ENCODE peak calls at places on chromosome 13, in eight cellular contexts. One of them, this sample, is unnamed.
A peak's percentile ranks its signal among the peaks of the same experiment; 100 is the strongest.

GRCh38 chr13:47337781-47338507 is 441.1 kb upstream of the HTR2A start:
- DNase-seq in heart left ventricle: no peak
- DNase-seq in HAP-1: no peak
- DNase-seq in A549: no peak
- DNase-seq in GM12864: no peak
- DNase-seq in epithelial cell of esophagus: no peak
- DNase-seq in colonic mucosa: no peak
- DNase-seq in foreskin fibroblast: peak; percentile 81
- DNase-seq in this sample: no peak

GRCh38 chr13:32233062-32233461 is 82.1 kb downstream of the ZAR1L start:
- DNase-seq in GM12864: no peak
- DNase-seq in colonic mucosa: no peak
- DNase-seq in HAP-1: no peak
- DNase-seq in A549: no peak
- DNase-seq in foreskin fibroblast: no peak
- DNase-seq in epithelial cell of esophagus: no peak
- DNase-seq in heart left ventricle: no peak
- DNase-seq in this sample: no peak

GRCh38 chr13:106819413-106820180 is 251.7 kb upstream of the ARGLU1 start:
- DNase-seq in epithelial cell of esophagus: no peak
- DNase-seq in GM12864: no peak
- DNase-seq in heart left ventricle: no peak
- DNase-seq in colonic mucosa: no peak
- DNase-seq in HAP-1: no peak
- DNase-seq in foreskin fibroblast: no peak
- DNase-seq in A549: no peak
- DNase-seq in this sample: no peak

GRCh38 chr13:72527333-72527732 is 200.1 kb downstream of the MZT1 start:
- DNase-seq in heart left ventricle: no peak
- DNase-seq in colonic mucosa: no peak
- DNase-seq in HAP-1: peak; percentile 14
- DNase-seq in epithelial cell of esophagus: no peak
- DNase-seq in foreskin fibroblast: no peak
- DNase-seq in GM12864: no peak
- DNase-seq in A549: no peak
- DNase-seq in this sample: no peak

GRCh38 chr13:72437458-72437857 is 290.0 kb downstream of the MZT1 start:
- DNase-seq in A549: no peak
- DNase-seq in heart left ventricle: no peak
- DNase-seq in HAP-1: no peak
- DNase-seq in foreskin fibroblast: peak; percentile 16
- DNase-seq in epithelial cell of esophagus: peak; percentile 86
- DNase-seq in GM12864: no peak
- DNase-seq in colonic mucosa: no peak
- DNase-seq in this sample: no peak

GRCh38 chr13:104953588-104953987 is 1581.9 kb downstream of the EFNB2 start:
- DNase-seq in colonic mucosa: no peak
- DNase-seq in HAP-1: no peak
- DNase-seq in foreskin fibroblast: peak; percentile 80
- DNase-seq in epithelial cell of esophagus: peak; percentile 7
- DNase-seq in A549: no peak
- DNase-seq in GM12864: no peak
- DNase-seq in heart left ventricle: no peak
- DNase-seq in this sample: no peak

GRCh38 chr13:38950987-38951386 is 39.6 kb downstream of the STOML3 start:
- DNase-seq in heart left ventricle: no peak
- DNase-seq in colonic mucosa: no peak
- DNase-seq in epithelial cell of esophagus: no peak
- DNase-seq in HAP-1: no peak
- DNase-seq in GM12864: no peak
- DNase-seq in foreskin fibroblast: no peak
- DNase-seq in A549: no peak
- DNase-seq in this sample: no peak

GRCh38 chr13:59424661-59425060 is 739.1 kb downstream of the DIAPH3 start:
- DNase-seq in GM12864: no peak
- DNase-seq in foreskin fibroblast: peak; percentile 53
- DNase-seq in epithelial cell of esophagus: no peak
- DNase-seq in colonic mucosa: no peak
- DNase-seq in HAP-1: no peak
- DNase-seq in A549: no peak
- DNase-seq in heart left ventricle: no peak
- DNase-seq in this sample: no peak

GRCh38 chr13:100547805-100548204 is 40.8 kb downstream of the GGACT start:
- DNase-seq in HAP-1: no peak
- DNase-seq in heart left ventricle: no peak
- DNase-seq in GM12864: no peak
- DNase-seq in foreskin fibroblast: peak; percentile 59
- DNase-seq in A549: no peak
- DNase-seq in epithelial cell of esophagus: peak; percentile 76
- DNase-seq in colonic mucosa: no peak
- DNase-seq in this sample: no peak

GRCh38 chr13:72754111-72754510 is 26.4 kb downstream of the BORA start:
- DNase-seq in GM12864: no peak
- DNase-seq in epithelial cell of esophagus: peak; percentile 38
- DNase-seq in A549: no peak
- DNase-seq in foreskin fibroblast: no peak
- DNase-seq in HAP-1: no peak
- DNase-seq in heart left ventricle: no peak
- DNase-seq in colonic mucosa: no peak
- DNase-seq in this sample: no peak

GRCh38 chr13:76316998-76317527 is 569.1 kb downstream of the KCTD12 start:
- DNase-seq in A549: no peak
- DNase-seq in colonic mucosa: no peak
- DNase-seq in epithelial cell of esophagus: no peak
- DNase-seq in heart left ventricle: no peak
- DNase-seq in foreskin fibroblast: no peak
- DNase-seq in GM12864: no peak
- DNase-seq in HAP-1: no peak
- DNase-seq in this sample: no peak

GRCh38 chr13:109720758-109721184 is 65.6 kb downstream of the IRS2 start:
- DNase-seq in heart left ventricle: no peak
- DNase-seq in colonic mucosa: no peak
- DNase-seq in HAP-1: no peak
- DNase-seq in GM12864: no peak
- DNase-seq in epithelial cell of esophagus: no peak
- DNase-seq in A549: peak; percentile 61
- DNase-seq in foreskin fibroblast: no peak
- DNase-seq in this sample: no peak

GRCh38 chr13:113407103-113407530 is 43.2 kb upstream of the GRTP1 start:
- DNase-seq in HAP-1: no peak
- DNase-seq in colonic mucosa: no peak
- DNase-seq in epithelial cell of esophagus: no peak
- DNase-seq in GM12864: no peak
- DNase-seq in foreskin fibroblast: no peak
- DNase-seq in A549: no peak
- DNase-seq in heart left ventricle: peak; percentile 22
- DNase-seq in this sample: no peak

GRCh38 chr13:99271249-99271648 is 13.1 kb upstream of the GPR18 start:
- DNase-seq in heart left ventricle: no peak
- DNase-seq in A549: no peak
- DNase-seq in HAP-1: no peak
- DNase-seq in epithelial cell of esophagus: no peak
- DNase-seq in foreskin fibroblast: no peak
- DNase-seq in colonic mucosa: no peak
- DNase-seq in GM12864: no peak
- DNase-seq in this sample: no peak

GRCh38 chr13:40981361-40981760 is 37.8 kb downstream of the ELF1 start:
- DNase-seq in foreskin fibroblast: no peak
- DNase-seq in GM12864: no peak
- DNase-seq in A549: no peak
- DNase-seq in epithelial cell of esophagus: no peak
- DNase-seq in HAP-1: no peak
- DNase-seq in heart left ventricle: no peak
- DNase-seq in colonic mucosa: no peak
- DNase-seq in this sample: no peak
- H3K4me3 ChIP-seq in foreskin fibroblast: no peak overlapping the region
- H3K4me3 ChIP-seq in GM12864: peak overlapping the region; percentile 60
- H3K4me3 ChIP-seq in A549: no peak overlapping the region
- H3K4me3 ChIP-seq in epithelial cell of esophagus: no peak overlapping the region
- H3K4me3 ChIP-seq in HAP-1: no peak overlapping the region
- H3K4me3 ChIP-seq in heart left ventricle: peak overlapping the region; percentile 46
- H3K4me3 ChIP-seq in colonic mucosa: no peak overlapping the region
- H3K4me3 ChIP-seq in this sample: peak overlapping the region; percentile 58

DNA sequence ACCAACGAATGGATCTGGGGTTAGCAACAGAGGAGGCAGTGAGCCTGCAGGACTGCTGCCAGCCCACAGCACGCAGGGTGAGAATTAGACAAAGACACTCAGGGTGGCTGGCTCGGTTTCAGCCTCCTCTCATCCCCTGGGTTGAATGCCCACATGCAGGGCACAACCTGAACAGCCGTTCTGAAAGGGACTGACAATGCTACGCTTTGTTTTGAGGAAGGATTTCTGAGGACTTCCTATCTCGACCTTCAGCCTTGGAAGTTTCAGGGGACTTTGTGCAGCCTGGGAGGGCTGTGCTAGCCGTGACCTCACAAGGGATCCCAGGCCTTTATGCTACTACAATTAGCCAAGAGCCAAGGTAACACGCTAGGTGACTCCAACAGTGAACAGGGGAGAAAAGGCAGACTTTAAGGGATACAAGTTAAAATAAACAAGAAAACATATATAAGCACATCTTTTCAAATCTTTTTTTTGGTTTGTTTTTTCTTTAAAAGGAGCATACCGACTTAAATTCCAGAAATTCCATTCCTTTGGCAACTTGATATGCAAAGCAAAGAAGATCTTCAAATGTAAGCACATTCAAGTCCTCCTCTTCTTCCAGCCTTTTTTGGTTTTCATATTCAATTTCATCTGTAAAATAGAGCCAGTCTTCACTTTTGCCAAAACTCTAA is 34.5 kb upstream of the URAD start:
- DNase-seq in foreskin fibroblast: no peak
- DNase-seq in epithelial cell of esophagus: no peak
- DNase-seq in GM12864: no peak
- DNase-seq in heart left ventricle: no peak
- DNase-seq in A549: no peak
- DNase-seq in colonic mucosa: no peak
- DNase-seq in HAP-1: peak; percentile 33
- DNase-seq in this sample: no peak
- H3K4me3 ChIP-seq in foreskin fibroblast: no peak overlapping the region
- H3K4me3 ChIP-seq in epithelial cell of esophagus: no peak overlapping the region
- H3K4me3 ChIP-seq in GM12864: no peak overlapping the region
- H3K4me3 ChIP-seq in heart left ventricle: no peak overlapping the region
- H3K4me3 ChIP-seq in A549: no peak overlapping the region
- H3K4me3 ChIP-seq in colonic mucosa: no peak overlapping the region
- H3K4me3 ChIP-seq in HAP-1: no peak overlapping the region
- H3K4me3 ChIP-seq in this sample: no peak overlapping the region

GRCh38 chr13:90683711-90684131 is 663.8 kb upstream of the MIR17HG start:
- DNase-seq in colonic mucosa: no peak
- DNase-seq in GM12864: no peak
- DNase-seq in A549: peak; percentile 10
- DNase-seq in epithelial cell of esophagus: no peak
- DNase-seq in HAP-1: no peak
- DNase-seq in foreskin fibroblast: no peak
- DNase-seq in heart left ventricle: no peak
- DNase-seq in this sample: no peak

GRCh38 chr13:90689111-90689510 is 658.4 kb upstream of the MIR17HG start:
- DNase-seq in foreskin fibroblast: no peak
- DNase-seq in GM12864: no peak
- DNase-seq in HAP-1: no peak
- DNase-seq in heart left ventricle: no peak
- DNase-seq in colonic mucosa: no peak
- DNase-seq in A549: no peak
- DNase-seq in epithelial cell of esophagus: no peak
- DNase-seq in this sample: no peak

GRCh38 chr13:90690458-90691063 is 656.9 kb upstream of the MIR17HG start:
- DNase-seq in epithelial cell of esophagus: no peak
- DNase-seq in HAP-1: no peak
- DNase-seq in A549: no peak
- DNase-seq in GM12864: no peak
- DNase-seq in heart left ventricle: no peak
- DNase-seq in foreskin fibroblast: no peak
- DNase-seq in colonic mucosa: no peak
- DNase-seq in this sample: no peak

GRCh38 chr13:90680826-90681225 is 666.7 kb upstream of the MIR17HG start:
- DNase-seq in HAP-1: no peak
- DNase-seq in epithelial cell of esophagus: no peak
- DNase-seq in GM12864: no peak
- DNase-seq in A549: no peak
- DNase-seq in colonic mucosa: no peak
- DNase-seq in heart left ventricle: no peak
- DNase-seq in foreskin fibroblast: no peak
- DNase-seq in this sample: no peak

DNA sequence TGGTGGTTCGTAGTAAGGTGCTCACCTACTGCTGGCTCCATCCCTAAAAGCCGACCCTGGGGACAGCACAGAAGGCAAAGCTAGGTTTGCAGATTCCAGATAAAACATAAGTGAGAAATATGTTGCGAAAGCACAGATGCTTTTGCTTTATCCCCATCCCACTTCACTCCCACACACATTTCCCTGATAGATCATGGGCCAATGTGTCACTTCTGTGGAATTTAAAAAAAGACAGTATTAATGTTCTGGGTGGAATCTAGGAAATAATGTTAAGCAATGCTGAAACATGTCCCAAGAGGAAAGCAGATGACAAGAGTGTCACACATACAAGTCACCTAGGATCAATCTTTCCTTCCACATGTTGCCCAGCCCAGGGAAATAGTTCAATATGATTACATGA is 661.0 kb upstream of the MIR17HG start:
- DNase-seq in GM12864: no peak
- DNase-seq in colonic mucosa: no peak
- DNase-seq in A549: peak; percentile 1
- DNase-seq in HAP-1: no peak
- DNase-seq in foreskin fibroblast: peak; percentile 70
- DNase-seq in epithelial cell of esophagus: peak; percentile 71
- DNase-seq in heart left ventricle: no peak
- DNase-seq in this sample: no peak
- H3K4me3 ChIP-seq in GM12864: no peak overlapping the region
- H3K4me3 ChIP-seq in colonic mucosa: no peak overlapping the region
- H3K4me3 ChIP-seq in A549: no peak overlapping the region
- H3K4me3 ChIP-seq in HAP-1: no peak overlapping the region
- H3K4me3 ChIP-seq in foreskin fibroblast: no peak overlapping the region
- H3K4me3 ChIP-seq in epithelial cell of esophagus: no peak overlapping the region
- H3K4me3 ChIP-seq in heart left ventricle: no peak overlapping the region
- H3K4me3 ChIP-seq in this sample: no peak overlapping the region

DNA sequence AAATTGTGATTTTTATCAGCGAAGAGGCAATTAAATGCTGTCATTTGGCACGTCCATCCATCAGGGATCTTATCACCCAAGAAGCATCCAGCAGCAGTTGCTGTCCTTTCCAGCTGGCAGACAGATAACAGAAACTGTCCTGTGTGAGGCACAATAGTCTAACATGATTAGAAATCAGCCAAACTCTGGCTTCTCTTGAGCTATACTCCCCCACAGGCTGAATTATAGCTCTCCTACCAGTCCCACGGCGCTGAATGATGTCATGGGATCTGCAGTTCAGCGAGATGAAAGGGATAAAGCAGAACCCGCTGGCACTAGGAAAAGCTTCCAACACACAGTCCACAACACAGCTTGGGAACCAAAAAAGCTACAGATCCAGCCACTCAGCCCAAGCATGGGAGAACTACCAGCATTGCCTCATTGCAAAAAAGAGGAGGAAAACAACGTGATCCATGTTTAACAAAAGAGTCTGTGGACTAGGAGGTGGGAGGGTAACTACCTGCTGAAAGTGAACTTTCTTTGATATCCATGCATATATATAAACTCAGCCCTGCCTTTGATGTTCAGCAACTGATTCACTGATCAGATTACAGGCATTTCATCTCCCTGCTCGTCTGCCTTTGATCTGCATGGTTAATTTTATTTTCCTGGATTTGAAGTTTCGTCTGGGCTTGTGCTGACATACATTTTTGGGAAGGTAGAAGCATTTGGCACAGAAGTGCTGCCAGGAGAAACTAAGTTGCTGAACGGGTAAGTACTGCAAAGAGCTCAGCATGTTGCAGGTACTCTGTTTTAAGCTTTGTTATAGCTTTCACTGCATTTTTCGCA is at the start of gene TNFRSF19:
- DNase-seq in colonic mucosa: no peak
- DNase-seq in foreskin fibroblast: peak; percentile 84
- DNase-seq in GM12864: no peak
- DNase-seq in HAP-1: no peak
- DNase-seq in epithelial cell of esophagus: peak; percentile 48
- DNase-seq in heart left ventricle: peak; percentile 84
- DNase-seq in A549: no peak
- DNase-seq in this sample: peak; percentile 45
- H3K4me3 ChIP-seq in colonic mucosa: no peak within 1 kb of the TSS
- H3K4me3 ChIP-seq in foreskin fibroblast: peak within 1 kb of the TSS; percentile 38
- H3K4me3 ChIP-seq in GM12864: peak within 1 kb of the TSS; percentile 52
- H3K4me3 ChIP-seq in HAP-1: no peak within 1 kb of the TSS
- H3K4me3 ChIP-seq in epithelial cell of esophagus: no peak within 1 kb of the TSS
- H3K4me3 ChIP-seq in heart left ventricle: peak within 1 kb of the TSS; percentile 62
- H3K4me3 ChIP-seq in A549: no peak within 1 kb of the TSS
- H3K4me3 ChIP-seq in this sample: peak within 1 kb of the TSS; percentile 67

This sample was measured in left ventricle myocardium inferior.